ENCODE peak calls at places on chromosomes 12 and 14, in six cellular contexts. One of them, this sample, is unnamed.

GRCh38 chr12:112524676-112525425 is 106.1 kb downstream of the PTPN11 start:
- DNase-seq in lower leg skin: no peak
- DNase-seq in glomerular endothelial cell: no peak
- DNase-seq in Kasumi-1: no peak
- DNase-seq in mesenteric fat pad: no peak
- DNase-seq in amygdala: no peak
- DNase-seq in this sample: no peak

GRCh38 chr14:64464695-64465094 is 604 bp upstream of the AKAP5 start:
- DNase-seq in lower leg skin: no peak
- DNase-seq in glomerular endothelial cell: no peak
- DNase-seq in mesenteric fat pad: no peak
- DNase-seq in Kasumi-1: no peak
- DNase-seq in amygdala: no peak
- DNase-seq in this sample: no peak

GRCh38 chr14:53570411-53571387 is 385.9 kb downstream of the BMP4 start:
- DNase-seq in Kasumi-1: no peak
- DNase-seq in mesenteric fat pad: no peak
- DNase-seq in glomerular endothelial cell: no peak
- DNase-seq in amygdala: no peak
- DNase-seq in lower leg skin: no peak
- DNase-seq in this sample: no peak

GRCh38 chr12:124428136-124428791 is 133.4 kb downstream of the RFLNA start:
- DNase-seq in glomerular endothelial cell: no peak
- DNase-seq in lower leg skin: no peak
- DNase-seq in mesenteric fat pad: no peak
- DNase-seq in Kasumi-1: no peak
- DNase-seq in amygdala: peak
- DNase-seq in this sample: no peak

GRCh38 chr12:92065018-92065499 is 80.6 kb downstream of the BTG1 start:
- DNase-seq in glomerular endothelial cell: no peak
- DNase-seq in amygdala: peak
- DNase-seq in Kasumi-1: no peak
- DNase-seq in lower leg skin: no peak
- DNase-seq in mesenteric fat pad: no peak
- DNase-seq in this sample: no peak

GRCh38 chr12:89433634-89434033 is 81.3 kb upstream of the DUSP6 start:
- DNase-seq in mesenteric fat pad: no peak
- DNase-seq in Kasumi-1: no peak
- DNase-seq in amygdala: no peak
- DNase-seq in glomerular endothelial cell: no peak
- DNase-seq in lower leg skin: no peak
- DNase-seq in this sample: no peak

GRCh38 chr14:50360093-50360492 is 36.6 kb downstream of the CDKL1 start:
- DNase-seq in Kasumi-1: no peak
- DNase-seq in amygdala: no peak
- DNase-seq in glomerular endothelial cell: no peak
- DNase-seq in mesenteric fat pad: no peak
- DNase-seq in lower leg skin: no peak
- DNase-seq in this sample: no peak

GRCh38 chr12:12715459-12716150 is 1.6 kb upstream of the CDKN1B start:
- DNase-seq in lower leg skin: no peak
- DNase-seq in Kasumi-1: peak
- DNase-seq in glomerular endothelial cell: no peak
- DNase-seq in mesenteric fat pad: no peak
- DNase-seq in amygdala: no peak
- DNase-seq in this sample: no peak

GRCh38 chr14:95070748-95071435 is 86.4 kb downstream of the DICER1 start:
- DNase-seq in Kasumi-1: no peak
- DNase-seq in mesenteric fat pad: no peak
- DNase-seq in lower leg skin: no peak
- DNase-seq in glomerular endothelial cell: no peak
- DNase-seq in amygdala: no peak
- DNase-seq in this sample: no peak

GRCh38 chr12:70960484-70960883 is 39.9 kb upstream of the PTPRR start:
- DNase-seq in lower leg skin: no peak
- DNase-seq in glomerular endothelial cell: no peak
- DNase-seq in mesenteric fat pad: no peak
- DNase-seq in amygdala: no peak
- DNase-seq in Kasumi-1: no peak
- DNase-seq in this sample: no peak

GRCh38 chr12:6858796-6859195 is 6.8 kb downstream of the USP5 start:
- DNase-seq in lower leg skin: no peak
- DNase-seq in Kasumi-1: no peak
- DNase-seq in mesenteric fat pad: no peak
- DNase-seq in amygdala: no peak
- DNase-seq in glomerular endothelial cell: no peak
- DNase-seq in this sample: no peak

GRCh38 chr12:52776913-52777395 is at the start of gene KRT76:
- DNase-seq in amygdala: no peak
- DNase-seq in lower leg skin: peak
- DNase-seq in Kasumi-1: no peak
- DNase-seq in mesenteric fat pad: peak
- DNase-seq in glomerular endothelial cell: no peak
- DNase-seq in this sample: no peak

GRCh38 chr12:118436002-118436724 is 59.8 kb downstream of the SUDS3 start:
- DNase-seq in Kasumi-1: no peak
- DNase-seq in lower leg skin: no peak
- DNase-seq in amygdala: no peak
- DNase-seq in mesenteric fat pad: no peak
- DNase-seq in glomerular endothelial cell: no peak
- DNase-seq in this sample: no peak

GRCh38 chr12:54425696-54426095 is 6.6 kb upstream of the ITGA5 start:
- DNase-seq in lower leg skin: no peak
- DNase-seq in amygdala: no peak
- DNase-seq in glomerular endothelial cell: no peak
- DNase-seq in Kasumi-1: no peak
- DNase-seq in mesenteric fat pad: no peak
- DNase-seq in this sample: no peak

GRCh38 chr12:94792690-94793089 is 142.3 kb upstream of the TMCC3 start:
- DNase-seq in glomerular endothelial cell: no peak
- DNase-seq in Kasumi-1: peak
- DNase-seq in amygdala: no peak
- DNase-seq in mesenteric fat pad: no peak
- DNase-seq in lower leg skin: no peak
- DNase-seq in this sample: no peak

GRCh38 chr12:26297386-26298070 is 102.2 kb downstream of the SSPN start:
- DNase-seq in lower leg skin: no peak
- DNase-seq in glomerular endothelial cell: no peak
- DNase-seq in mesenteric fat pad: no peak
- DNase-seq in amygdala: no peak
- DNase-seq in Kasumi-1: no peak
- DNase-seq in this sample: no peak

GRCh38 chr14:76919811-76920571 is 93.8 kb downstream of the LRRC74A start:
- DNase-seq in glomerular endothelial cell: peak
- DNase-seq in amygdala: peak
- DNase-seq in Kasumi-1: peak
- DNase-seq in mesenteric fat pad: no peak
- DNase-seq in lower leg skin: no peak
- DNase-seq in this sample: no peak

GRCh38 chr14:68661226-68662225 is 131.3 kb downstream of the ZFP36L1 start:
- DNase-seq in glomerular endothelial cell: no peak
- DNase-seq in lower leg skin: peak
- DNase-seq in Kasumi-1: peak
- DNase-seq in amygdala: no peak
- DNase-seq in mesenteric fat pad: peak
- DNase-seq in this sample: no peak

GRCh38 chr12:89064780-89065179 is 287.5 kb downstream of the DUSP6 start:
- DNase-seq in mesenteric fat pad: no peak
- DNase-seq in Kasumi-1: no peak
- DNase-seq in amygdala: no peak
- DNase-seq in glomerular endothelial cell: no peak
- DNase-seq in lower leg skin: no peak
- DNase-seq in this sample: no peak

GRCh38 chr12:109124878-109125648 is 8.7 kb downstream of the ACACB start:
- DNase-seq in mesenteric fat pad: no peak
- DNase-seq in amygdala: no peak
- DNase-seq in Kasumi-1: no peak
- DNase-seq in glomerular endothelial cell: no peak
- DNase-seq in lower leg skin: no peak
- DNase-seq in this sample: no peak

GRCh38 chr12:94207467-94208432 is 59.4 kb downstream of the PLXNC1 start:
- DNase-seq in amygdala: no peak
- DNase-seq in lower leg skin: no peak
- DNase-seq in Kasumi-1: no peak
- DNase-seq in mesenteric fat pad: no peak
- DNase-seq in glomerular endothelial cell: no peak
- DNase-seq in this sample: no peak

GRCh38 chr14:49997991-49998390 is 105.1 kb downstream of the ARF6 start:
- DNase-seq in glomerular endothelial cell: no peak
- DNase-seq in amygdala: no peak
- DNase-seq in lower leg skin: no peak
- DNase-seq in mesenteric fat pad: no peak
- DNase-seq in Kasumi-1: no peak
- DNase-seq in this sample: no peak

GRCh38 chr14:78921856-78922255 is 751.7 kb downstream of the NRXN3 start:
- DNase-seq in lower leg skin: no peak
- DNase-seq in glomerular endothelial cell: peak
- DNase-seq in amygdala: no peak
- DNase-seq in Kasumi-1: no peak
- DNase-seq in mesenteric fat pad: no peak
- DNase-seq in this sample: no peak

GRCh38 chr12:47868552-47869031 is 36.2 kb downstream of the VDR start:
- DNase-seq in Kasumi-1: no peak
- DNase-seq in amygdala: peak
- DNase-seq in lower leg skin: no peak
- DNase-seq in mesenteric fat pad: peak
- DNase-seq in glomerular endothelial cell: no peak
- DNase-seq in this sample: no peak

GRCh38 chr12:114790276-114790675 is 106.3 kb upstream of the TBX3 start:
- DNase-seq in mesenteric fat pad: no peak
- DNase-seq in lower leg skin: no peak
- DNase-seq in amygdala: no peak
- DNase-seq in glomerular endothelial cell: no peak
- DNase-seq in Kasumi-1: no peak
- DNase-seq in this sample: no peak

GRCh38 chr14:60553855-60554254 is 44.9 kb downstream of the SIX6 start:
- DNase-seq in mesenteric fat pad: no peak
- DNase-seq in amygdala: no peak
- DNase-seq in glomerular endothelial cell: no peak
- DNase-seq in Kasumi-1: no peak
- DNase-seq in lower leg skin: no peak
- DNase-seq in this sample: no peak

GRCh38 chr12:50004696-50005095 is 20.6 kb downstream of the RACGAP1 start:
- DNase-seq in amygdala: no peak
- DNase-seq in mesenteric fat pad: no peak
- DNase-seq in glomerular endothelial cell: no peak
- DNase-seq in Kasumi-1: no peak
- DNase-seq in lower leg skin: no peak
- DNase-seq in this sample: no peak

GRCh38 chr12:56231184-56231582 is 1.3 kb downstream of the SLC39A5 start:
- DNase-seq in amygdala: no peak
- DNase-seq in mesenteric fat pad: no peak
- DNase-seq in lower leg skin: no peak
- DNase-seq in Kasumi-1: no peak
- DNase-seq in glomerular endothelial cell: no peak
- DNase-seq in this sample: no peak

GRCh38 chr12:86669010-86669409 is 412.8 kb upstream of the MGAT4C start:
- DNase-seq in amygdala: no peak
- DNase-seq in glomerular endothelial cell: no peak
- DNase-seq in mesenteric fat pad: no peak
- DNase-seq in lower leg skin: no peak
- DNase-seq in Kasumi-1: no peak
- DNase-seq in this sample: no peak

GRCh38 chr12:122853582-122854245 is 18.5 kb downstream of the HIP1R start:
- DNase-seq in mesenteric fat pad: no peak
- DNase-seq in amygdala: no peak
- DNase-seq in Kasumi-1: no peak
- DNase-seq in lower leg skin: no peak
- DNase-seq in glomerular endothelial cell: no peak
- DNase-seq in this sample: no peak

GRCh38 chr12:98894412-98895085 is 249.5 kb downstream of the APAF1 start:
- DNase-seq in glomerular endothelial cell: no peak
- DNase-seq in mesenteric fat pad: no peak
- DNase-seq in amygdala: peak
- DNase-seq in Kasumi-1: no peak
- DNase-seq in lower leg skin: no peak
- DNase-seq in this sample: no peak

GRCh38 chr12:949337-950099 is at the start of gene RAD52:
- DNase-seq in glomerular endothelial cell: peak
- DNase-seq in Kasumi-1: peak
- DNase-seq in mesenteric fat pad: peak
- DNase-seq in lower leg skin: peak
- DNase-seq in amygdala: peak
- DNase-seq in this sample: peak

GRCh38 chr14:48373993-48374392 is 698.6 kb upstream of the MDGA2 start:
- DNase-seq in amygdala: no peak
- DNase-seq in lower leg skin: no peak
- DNase-seq in Kasumi-1: no peak
- DNase-seq in mesenteric fat pad: no peak
- DNase-seq in glomerular endothelial cell: no peak
- DNase-seq in this sample: no peak

GRCh38 chr14:67137744-67138371 is 51.4 kb upstream of the GARIN2 start:
- DNase-seq in Kasumi-1: peak
- DNase-seq in glomerular endothelial cell: no peak
- DNase-seq in lower leg skin: no peak
- DNase-seq in mesenteric fat pad: no peak
- DNase-seq in amygdala: no peak
- DNase-seq in this sample: no peak

GRCh38 chr12:131340616-131341210 is 370.2 kb upstream of the SFSWAP start:
- DNase-seq in amygdala: no peak
- DNase-seq in mesenteric fat pad: peak
- DNase-seq in lower leg skin: peak
- DNase-seq in Kasumi-1: no peak
- DNase-seq in glomerular endothelial cell: no peak
- DNase-seq in this sample: no peak

GRCh38 chr14:104291123-104292000 is 153.0 kb downstream of the KIF26A start:
- DNase-seq in amygdala: no peak
- DNase-seq in lower leg skin: peak
- DNase-seq in glomerular endothelial cell: no peak
- DNase-seq in mesenteric fat pad: peak
- DNase-seq in Kasumi-1: no peak
- DNase-seq in this sample: no peak

GRCh38 chr12:131047789-131048610 is 94.3 kb downstream of the ADGRD1 start:
- DNase-seq in lower leg skin: peak
- DNase-seq in amygdala: no peak
- DNase-seq in mesenteric fat pad: no peak
- DNase-seq in glomerular endothelial cell: no peak
- DNase-seq in Kasumi-1: no peak
- DNase-seq in this sample: no peak

GRCh38 chr12:106585237-106585834 is 2.5 kb downstream of the RFX4 start:
- DNase-seq in amygdala: no peak
- DNase-seq in glomerular endothelial cell: no peak
- DNase-seq in Kasumi-1: no peak
- DNase-seq in lower leg skin: no peak
- DNase-seq in mesenteric fat pad: no peak
- DNase-seq in this sample: no peak